ENCODE peak calls at places on chromosomes 13 and 19, in six cellular contexts. Y is CD8-positive, alpha-beta T cell; R is Panc1; W is hepatocyte; V is ascending aorta; U is Peyer's patch. E is an unnamed sample.

GRCh38 chr19:46391296-46392251 is 21.8 kb downstream of the CCDC8 start:
- DNase-seq in R (no peak), U (no peak), Y (no peak), W (no peak), V (no peak), E (no peak)

GRCh38 chr13:100530645-100531044 is 57.9 kb downstream of the GGACT start:
- DNase-seq in W (no peak), V (no peak), U (peak; percentile 48), R (no peak), Y (no peak), E (no peak)

GRCh38 chr19:19106061-19106551 is 32.2 kb downstream of the TMEM161A start:
- DNase-seq in V (no peak), U (no peak), R (no peak), Y (no peak), W (peak; percentile 52), E (no peak)

GRCh38 chr13:80363890-80364503 is 23.1 kb upstream of the SPRY2 start:
- DNase-seq in W (peak; percentile 47), U (no peak), V (no peak), R (no peak), Y (no peak), E (no peak)

GRCh38 chr13:101529419-101529818 is 76.9 kb downstream of the ITGBL1 start:
- DNase-seq in V (peak; percentile 38), Y (no peak), R (peak; percentile 59), U (no peak), W (no peak), E (no peak)

GRCh38 chr19:46723471-46723870 is 6.6 kb upstream of the PRKD2 start:
- DNase-seq in V (no peak), Y (no peak), U (no peak), R (no peak), W (no peak), E (no peak)

GRCh38 chr19:6219592-6220290 is 60.0 kb downstream of the MLLT1 start:
- DNase-seq in W (no peak), Y (no peak), R (no peak), U (no peak), V (no peak), E (no peak)

GRCh38 chr19:48023011-48023410 is 20.9 kb downstream of the CABP5 start:
- DNase-seq in V (no peak), R (no peak), U (no peak), W (no peak), Y (no peak), E (no peak)

GRCh38 chr13:30689752-30690151 is 45.6 kb upstream of the ALOX5AP start:
- DNase-seq in R (no peak), V (no peak), U (no peak), Y (no peak), W (no peak), E (no peak)

GRCh38 chr19:24140099-24140498 is 53.1 kb downstream of the ZNF254 start:
- DNase-seq in U (no peak), V (no peak), R (no peak), Y (no peak), W (peak; percentile 45), E (no peak)

DNA sequence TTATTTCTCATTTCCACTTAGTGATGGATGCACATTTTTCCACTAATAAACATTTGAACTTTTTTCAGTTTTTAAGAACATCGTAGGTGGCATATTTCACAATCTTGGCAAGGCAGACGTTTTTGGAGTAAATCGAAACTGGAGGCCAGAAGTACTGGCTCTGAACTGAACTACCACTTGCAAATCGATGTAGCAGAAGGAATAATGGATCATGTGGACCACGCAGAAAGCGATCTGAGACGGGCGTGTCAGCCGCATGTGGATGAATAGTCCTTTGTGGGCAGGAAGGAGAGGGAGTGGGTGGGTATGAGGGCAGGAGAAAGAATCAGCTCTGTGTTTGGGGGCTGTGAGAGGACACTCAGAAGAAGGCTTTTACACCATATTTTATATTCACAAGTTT is 90.4 kb downstream of the COL4A2 start:
- DNase-seq in W (no peak), Y (no peak), U (no peak), R (no peak), V (no peak), E (no peak)
- H3K4me1 ChIP-seq in W (peaks cover 12% of the 10 kb centered on the region), Y (no peaks in the 10 kb centered on the region), U (no peaks in the 10 kb centered on the region), R (no peaks in the 10 kb centered on the region), V (peaks cover 78% of the 10 kb centered on the region), E (peaks cover 39% of the 10 kb centered on the region)

GRCh38 chr13:113881614-113882265 is 17.9 kb upstream of the GAS6 start:
- DNase-seq in Y (no peak), R (no peak), V (no peak), U (no peak), W (no peak), E (peak; percentile 90)

GRCh38 chr13:113879506-113880360 is 15.9 kb upstream of the GAS6 start:
- DNase-seq in Y (no peak), U (no peak), V (no peak), R (no peak), W (no peak), E (peak; percentile 37)

GRCh38 chr13:113882716-113883115 is 18.8 kb upstream of the GAS6 start:
- DNase-seq in R (no peak), U (no peak), Y (no peak), V (no peak), W (no peak), E (peak; percentile 64)

GRCh38 chr13:113882266-113882627 is 18.4 kb upstream of the GAS6 start:
- DNase-seq in R (no peak), W (no peak), V (no peak), U (no peak), Y (no peak), E (peak; percentile 91)

GRCh38 chr13:113880651-113881611 is 17.1 kb upstream of the GAS6 start:
- DNase-seq in R (no peak), U (no peak), Y (no peak), W (no peak), V (no peak), E (peak; percentile 61)
- TF ChIP-seq CTCF in R (no peak), U (no peak), Y (no peak), W (no peak), V (no peak), E (no peak)

GRCh38 chr13:109163052-109163413 is 533.6 kb downstream of the MYO16 start:
- DNase-seq in R (no peak), Y (no peak), U (no peak), V (no peak), W (no peak), E (no peak)
- H3K4me1 ChIP-seq in R (peaks cover 4% of the 10 kb centered on the region), Y (no peaks in the 10 kb centered on the region), U (no peaks in the 10 kb centered on the region), V (no peaks in the 10 kb centered on the region), W (no peaks in the 10 kb centered on the region), E (no peaks in the 10 kb centered on the region)

DNA sequence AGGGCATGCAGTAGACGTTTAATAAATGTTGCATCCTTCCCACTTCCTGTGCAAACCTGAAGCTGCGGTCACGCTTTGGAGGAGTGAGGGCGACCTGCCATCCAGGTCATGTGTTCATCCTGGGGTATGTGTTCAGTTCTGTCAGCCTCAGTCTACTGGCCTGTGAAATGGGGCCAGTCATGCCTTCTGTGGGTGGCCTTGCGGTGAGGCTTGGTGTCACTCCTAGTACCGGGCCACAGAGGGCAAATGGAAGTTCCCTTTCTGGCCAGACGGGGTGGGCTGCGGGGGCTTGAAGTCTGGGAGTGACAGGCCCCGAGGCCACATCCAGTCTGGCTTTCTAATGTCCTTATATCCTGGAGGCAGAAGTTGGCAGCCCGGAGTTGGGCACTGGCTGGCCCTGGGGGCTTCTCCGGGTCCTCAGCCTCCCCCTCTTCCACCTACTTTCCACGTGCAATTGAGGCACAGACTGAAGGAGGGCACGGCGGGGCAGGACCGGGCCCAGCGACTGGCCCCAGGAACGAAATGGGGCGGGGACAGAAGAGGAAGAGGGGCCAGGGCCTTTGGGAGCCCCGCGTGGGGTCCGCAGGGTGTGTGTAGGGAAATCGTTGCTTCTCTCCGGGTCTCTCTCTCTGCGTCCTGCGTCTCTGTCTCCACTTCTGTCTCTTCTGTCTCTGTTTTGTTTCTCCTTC is 11.1 kb downstream of the PDE4A start:
- DNase-seq in W (no peak), V (no peak), U (peak; percentile 80), Y (no peak), R (no peak), E (no peak)
- TF ChIP-seq CTCF in W (no peak), V (no peak), U (peak; percentile 5), Y (no peak), R (no peak), E (no peak)

GRCh38 chr13:77544765-77545316 is 9.3 kb downstream of the SCEL start:
- DNase-seq in V (no peak), Y (no peak), R (no peak), U (no peak), W (no peak), E (no peak)

GRCh38 chr13:77545626-77546412 is 10.3 kb downstream of the SCEL start:
- DNase-seq in U (no peak), W (no peak), R (no peak), Y (no peak), V (no peak), E (no peak)

GRCh38 chr13:77548594-77548993 is 13.1 kb downstream of the SCEL start:
- DNase-seq in W (no peak), U (no peak), V (no peak), R (no peak), Y (no peak), E (no peak)

GRCh38 chr13:77544365-77544764 is 8.9 kb downstream of the SCEL start:
- DNase-seq in R (no peak), W (peak; percentile 15), U (peak; percentile 48), V (no peak), Y (no peak), E (no peak)

DNA sequence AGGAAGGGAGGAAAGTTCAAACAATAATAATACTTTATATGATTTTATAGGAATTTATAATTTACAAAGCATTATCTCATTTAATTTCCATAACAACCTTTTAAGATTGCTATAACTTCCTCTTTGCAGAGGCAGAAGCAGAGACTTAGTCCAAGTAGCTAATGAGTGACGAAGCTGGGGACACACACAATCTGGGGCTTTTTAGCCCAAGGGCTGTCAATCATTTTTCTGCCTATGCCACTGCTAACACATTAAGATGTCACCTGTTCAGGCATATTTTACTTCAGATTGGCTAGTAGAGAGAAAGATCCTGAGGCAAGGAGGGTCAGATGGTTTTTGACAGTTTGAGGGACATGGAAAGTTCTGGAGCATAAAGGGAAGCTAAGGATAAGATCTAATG is 12.6 kb downstream of the SCEL start:
- DNase-seq in W (no peak), Y (no peak), V (no peak), U (no peak), R (no peak), E (no peak)
- H3K4me1 ChIP-seq in W (no peaks in the 10 kb centered on the region), Y (no peaks in the 10 kb centered on the region), V (peaks cover 2% of the 10 kb centered on the region), U (no peaks in the 10 kb centered on the region), R (no peaks in the 10 kb centered on the region), E (peaks cover 15% of the 10 kb centered on the region)

GRCh38 chr13:36776175-36776574 is 42.8 kb upstream of the RFXAP start:
- DNase-seq in R (no peak), Y (no peak), U (no peak), V (no peak), W (no peak), E (no peak)

GRCh38 chr13:36778083-36778671 is 40.8 kb upstream of the RFXAP start:
- DNase-seq in V (no peak), Y (no peak), U (no peak), R (no peak), W (peak; percentile 55), E (no peak)

GRCh38 chr13:36769545-36769944 is 49.5 kb upstream of the RFXAP start:
- DNase-seq in U (no peak), Y (no peak), R (no peak), W (no peak), V (no peak), E (no peak)

GRCh38 chr13:36769126-36769525 is 49.9 kb upstream of the RFXAP start:
- DNase-seq in R (no peak), U (no peak), Y (no peak), V (no peak), W (no peak), E (no peak)

GRCh38 chr13:36774895-36775294 is 44.1 kb upstream of the RFXAP start:
- DNase-seq in V (no peak), W (no peak), R (no peak), U (no peak), Y (no peak), E (no peak)
- TF ChIP-seq CTCF in V (no peak), W (no peak), R (no peak), U (no peak), Y (no peak), E (no peak)

GRCh38 chr19:945401-946252 is 19.8 kb downstream of the ARID3A start:
- DNase-seq in Y (no peak), W (no peak), V (no peak), R (no peak), U (no peak), E (no peak)
- H3K4me1 ChIP-seq in Y (peaks cover 8% of the 10 kb centered on the region), W (peaks cover 36% of the 10 kb centered on the region), V (peaks cover 8% of the 10 kb centered on the region), R (no peaks in the 10 kb centered on the region), U (peaks cover 9% of the 10 kb centered on the region), E (peaks cover 33% of the 10 kb centered on the region)

E was measured in vagina.